ENCODE peak calls at places on chromosomes 4 and X, in ten cellular contexts. D is stimulated activated CD4-positive, alpha-beta T cell treated with anti-CD3 and anti-CD28 coated beads, Interleukin-12 subunit alpha, Interleukin-12 subunit beta, amount 100 ng/mL, for 48 hours; J is neuronal stem cell; Z is fibroblast of lung; W is neural crest cell; A is EH; I is GF-D8; B is T-helper 2 cell; C is smooth muscle cell of the brain vasculature; O is stimulated activated CD8-positive, alpha-beta memory T cell treated with anti-CD3 and anti-CD28 coated beads, Interleukin-4, amount 100 ng/mL, for 24 hours. L is an unnamed sample.

GRCh38 chr4:185086053-185086452 is 57.0 kb upstream of the SLC25A4 start:
- DNase-seq in D (no peak), J (no peak), Z (no peak), W (no peak), A (peak), I (no peak), B (no peak), C (no peak), O (no peak), L (no peak)

GRCh38 chr4:102501635-102502382 is 650 bp downstream of the NFKB1 start:
- DNase-seq in D (peak), J (peak), Z (peak), W (peak), A (peak), I (peak), B (peak), C (no peak), O (peak), L (peak)

GRCh38 chr4:122665148-122665547 is 44.3 kb upstream of the IL21 start:
- DNase-seq in D (no peak), J (no peak), Z (peak), W (no peak), A (peak), I (no peak), B (no peak), C (no peak), O (no peak), L (no peak)

GRCh38 chr4:155094421-155094820 is 114.0 kb upstream of the NPY2R start:
- DNase-seq in D (no peak), J (no peak), Z (no peak), W (no peak), A (peak), I (no peak), B (no peak), C (no peak), O (no peak), L (peak)

GRCh38 chrX:10235851-10236250 is 79.1 kb downstream of the CLCN4 start:
- DNase-seq in D (no peak), J (no peak), Z (peak), W (no peak), A (peak), I (no peak), B (no peak), C (peak), O (no peak), L (no peak)

GRCh38 chrX:37420179-37420578 is 71.0 kb downstream of the PRRG1 start:
- DNase-seq in D (no peak), J (no peak), Z (peak), W (no peak), A (peak), I (no peak), B (no peak), C (no peak), O (no peak), L (no peak)

GRCh38 chr4:74095886-74096264 is 3.1 kb downstream of the CXCL2 start:
- DNase-seq in D (no peak), J (no peak), Z (peak), W (no peak), A (no peak), I (no peak), B (no peak), C (no peak), O (no peak), L (no peak)

GRCh38 chrX:151538190-151539122 is 25.0 kb upstream of the PASD1 start:
- DNase-seq in D (no peak), J (no peak), Z (no peak), W (no peak), A (no peak), I (no peak), B (no peak), C (no peak), O (no peak), L (no peak)

GRCh38 chrX:124018031-124018430 is 56.5 kb downstream of the STAG2 start:
- DNase-seq in D (no peak), J (no peak), Z (peak), W (no peak), A (peak), I (no peak), B (no peak), C (no peak), O (no peak), L (no peak)